ENCODE peak calls at places on chromosomes 4 and X, in four cellular contexts. I is lung, A is fibroblast of lung, W is spleen. T is an unnamed sample. For H3K36me3 and H3K4me1, the result is how much of the 10 kb centered on the place peaks cover.

GRCh38 chr4:87410157-87410556 is 12.2 kb upstream of the NUDT9 start:
- DNase-seq in I (no peak), W (no peak), A (peak), T (peak)

GRCh38 chr4:154506253-154506652 is 14.7 kb upstream of the DCHS2 start:
- DNase-seq in I (no peak), A (peak), W (no peak), T (peak)

GRCh38 chr4:67282749-67283148 is 262.6 kb downstream of the CENPC start:
- DNase-seq in I (no peak), W (no peak), A (no peak), T (no peak)

GRCh38 chr4:174086829-174087799 is 196.4 kb downstream of the FBXO8 start:
- DNase-seq in I (no peak), W (no peak), A (no peak), T (no peak)

GRCh38 chr4:23889368-23889767 is 479 bp downstream of the PPARGC1A start:
- DNase-seq in I (no peak), A (peak), W (no peak), T (no peak)

GRCh38 chr4:39970559-39971270 is 7.0 kb downstream of the PDS5A start:
- DNase-seq in I (peak), W (no peak), A (no peak), T (peak)

GRCh38 chr4:38831653-38832052 is 25.0 kb downstream of the TLR6 start:
- DNase-seq in I (no peak), A (peak), W (no peak), T (no peak)

GRCh38 chr4:602559-602942 is 22.8 kb upstream of the PDE6B start:
- DNase-seq in W (peak), A (no peak), I (peak), T (peak)

GRCh38 chrX:104166735-104167436 is 633 bp downstream of the FAM199X start:
- DNase-seq in W (no peak), A (no peak), I (no peak), T (no peak)

GRCh38 chrX:118502121-118502794 is 6.6 kb downstream of the DOCK11 start:
- DNase-seq in W (no peak), A (no peak), I (no peak), T (no peak)

GRCh38 chrX:45801554-45801953 is 600.9 kb upstream of the DIPK2B start:
- DNase-seq in A (peak), I (no peak), W (no peak), T (no peak)

GRCh38 chr4:70426789-70427188 is 29.0 kb downstream of the OPRPN start:
- DNase-seq in A (no peak), I (no peak), W (no peak), T (no peak)

GRCh38 chrX:139720136-139720535 is 12.2 kb upstream of the MCF2 start:
- DNase-seq in I (no peak), W (no peak), A (peak), T (peak)

GRCh38 chr4:42104521-42104920 is 47.9 kb downstream of the BEND4 start:
- DNase-seq in A (peak), W (no peak), I (no peak), T (no peak)

GRCh38 chr4:142282870-142283431 is 563.1 kb downstream of the INPP4B start:
- DNase-seq in I (no peak), W (no peak), A (peak), T (no peak)

GRCh38 chr4:24611575-24611974 is 27.2 kb upstream of the DHX15 start:
- DNase-seq in I (no peak), A (no peak), W (no peak), T (no peak)

GRCh38 chr4:71867598-71867997 is 83.7 kb upstream of the GC start:
- DNase-seq in I (no peak), A (no peak), W (no peak), T (no peak)

GRCh38 chr4:139300431-139301142 is 718 bp upstream of the NAA15 start:
- DNase-seq in A (peak), I (no peak), W (no peak), T (no peak)

GRCh38 chr4:10074767-10075105 is 41.9 kb downstream of the WDR1 start:
- DNase-seq in A (peak), W (no peak), I (no peak), T (no peak)

GRCh38 chr4:79747252-79747651 is 325.8 kb downstream of the ANTXR2 start:
- DNase-seq in W (no peak), I (no peak), A (no peak), T (no peak)

GRCh38 chr4:61540944-61541343 is 340.8 kb downstream of the ADGRL3 start:
- DNase-seq in A (no peak), W (no peak), I (no peak), T (peak)

GRCh38 chrX:136386821-136387220 is 86.1 kb downstream of the ADGRG4 start:
- DNase-seq in I (no peak), W (no peak), A (no peak), T (peak)

GRCh38 chr4:2395038-2395437 is 23.4 kb downstream of the ZFYVE28 start:
- DNase-seq in I (no peak), A (no peak), W (no peak), T (no peak)

GRCh38 chrX:107935200-107935599 is 47.0 kb downstream of the TEX13B start:
- DNase-seq in I (no peak), A (peak), W (no peak), T (no peak)

GRCh38 chr4:121765368-121765705 is 373 bp upstream of the SMIM43 start:
- DNase-seq in A (no peak), W (no peak), I (no peak), T (no peak)

GRCh38 chr4:152009046-152009445 is 248.2 kb upstream of the GATB start:
- DNase-seq in A (no peak), W (no peak), I (no peak), T (no peak)

GRCh38 chrX:134764202-134764785 is 106.0 kb upstream of the PLAC1 start:
- DNase-seq in W (no peak), I (no peak), A (peak), T (peak)

GRCh38 chrX:150482537-150483217 is 85.7 kb upstream of the MTM1 start:
- DNase-seq in I (no peak), A (peak), W (no peak), T (no peak)

GRCh38 chr4:26412381-26413372 is 77.6 kb downstream of the CCKAR start:
- DNase-seq in I (peak), W (no peak), A (peak), T (no peak)

GRCh38 chr4:182643801-182644311 is 273.3 kb downstream of the DCTD start:
- DNase-seq in I (no peak), A (peak), W (no peak), T (no peak)

GRCh38 chr4:149706942-149707341 is 108.7 kb downstream of the IQCM start:
- DNase-seq in W (no peak), I (no peak), A (peak), T (no peak)

GRCh38 chr4:114694770-114695169 is 96.2 kb downstream of the UGT8 start:
- DNase-seq in I (no peak), W (no peak), A (peak), T (no peak)

GRCh38 chrX:120452131-120452530 is 17.0 kb downstream of the LAMP2 start:
- DNase-seq in I (no peak), W (no peak), A (peak), T (no peak)

GRCh38 chr4:8404791-8405515 is 35.6 kb downstream of the ACOX3 start:
- DNase-seq in A (no peak), W (peak), I (no peak), T (no peak)
- H3K36me3 ChIP-seq in A (under half), W (half or more), I (under half), T (under half)

GRCh38 chrX:109826954-109827708 is 94.1 kb upstream of the ACSL4 start:
- DNase-seq in A (peak), W (no peak), I (no peak), T (peak)
- TF ChIP-seq CTCF in A (no peak), W (no peak), I (no peak), T (no peak)

GRCh38 chr4:140826701-140827027 is 70.5 kb upstream of the TBC1D9 start:
- DNase-seq in A (no peak), W (no peak), I (no peak), T (no peak)
- H3K4me1 ChIP-seq in A (under half), W (under half), I (under half), T (under half)

GRCh38 chr4:147944670-147945260 is 212.9 kb downstream of the ARHGAP10 start:
- DNase-seq in A (no peak), W (no peak), I (no peak), T (no peak)

GRCh38 chr4:147943159-147943638 is 211.3 kb downstream of the ARHGAP10 start:
- DNase-seq in I (no peak), W (no peak), A (no peak), T (no peak)

GRCh38 chr4:147942729-147943128 is 210.8 kb downstream of the ARHGAP10 start:
- DNase-seq in W (no peak), I (no peak), A (peak), T (no peak)

GRCh38 chr4:147941373-147941772 is 209.5 kb downstream of the ARHGAP10 start:
- DNase-seq in W (no peak), A (no peak), I (no peak), T (no peak)

GRCh38 chr4:147944264-147944663 is 212.4 kb downstream of the ARHGAP10 start:
- DNase-seq in A (no peak), W (no peak), I (no peak), T (no peak)
- H3K36me3 ChIP-seq in A (under half), W (under half), I (under half), T (under half)

DNA sequence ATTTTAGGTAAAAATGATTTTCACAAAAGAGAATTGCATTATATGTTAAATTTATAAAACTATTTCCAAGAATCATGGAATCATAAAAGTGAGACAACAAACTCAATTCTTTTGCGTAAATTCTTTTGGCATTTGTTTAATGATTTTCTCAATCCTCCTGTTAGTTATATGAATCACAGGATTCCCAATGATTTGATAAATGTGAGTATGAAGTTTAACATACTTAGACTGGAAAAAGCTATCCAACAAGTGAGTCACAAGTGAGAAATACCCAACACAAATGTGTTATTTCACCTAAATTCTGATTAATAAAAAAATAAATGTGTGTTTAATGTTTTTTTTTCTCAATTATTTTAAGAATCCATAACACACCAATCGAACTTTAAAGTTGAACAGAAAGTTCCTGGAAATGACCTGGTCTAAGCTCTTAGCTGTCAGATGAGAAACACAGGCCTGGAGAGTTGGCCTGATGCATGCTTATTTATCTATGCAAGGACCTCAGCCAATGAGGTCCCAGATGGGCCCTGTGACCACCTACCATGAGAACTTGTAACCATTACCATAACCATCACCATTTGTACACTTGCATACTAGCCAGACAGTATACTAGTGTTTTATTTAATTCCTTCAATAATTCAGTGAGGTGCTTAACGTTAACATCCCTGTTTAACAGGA is 386.6 kb downstream of the SPRY1 start:
- DNase-seq in A (peak), W (no peak), I (no peak), T (no peak)
- TF ChIP-seq CTCF in A (no peak), W (no peak), I (no peak), T (no peak)

DNA sequence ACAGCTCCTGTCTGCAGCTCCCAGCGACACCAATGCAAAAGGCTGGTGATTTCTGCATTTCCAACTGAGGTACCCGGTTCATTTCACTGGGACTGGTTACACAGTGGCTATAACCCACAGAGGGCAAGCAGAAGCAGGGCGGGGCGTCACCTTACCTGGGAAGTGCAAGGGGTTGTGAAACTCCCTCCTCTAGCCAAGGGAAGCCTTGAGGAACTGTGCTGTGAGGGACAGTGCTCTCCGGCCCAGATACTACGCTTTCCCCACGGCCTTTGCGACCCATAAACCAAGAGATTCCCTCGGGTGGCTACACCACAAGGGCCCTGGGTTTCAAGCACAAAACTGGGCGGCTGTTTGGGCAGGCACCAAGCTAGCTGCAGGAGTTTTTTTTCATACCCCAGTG is 218.9 kb downstream of the PPP3CA start:
- DNase-seq in W (no peak), A (no peak), I (no peak), T (no peak)
- H3K4me1 ChIP-seq in W (under half), A (under half), I (under half), T (under half)

GRCh38 chr4:32631824-32632223 is 1911.7 kb downstream of the PCDH7 start:
- DNase-seq in I (no peak), A (no peak), W (no peak), T (no peak)
- H3K36me3 ChIP-seq in I (under half), A (under half), W (under half), T (under half)

DNA sequence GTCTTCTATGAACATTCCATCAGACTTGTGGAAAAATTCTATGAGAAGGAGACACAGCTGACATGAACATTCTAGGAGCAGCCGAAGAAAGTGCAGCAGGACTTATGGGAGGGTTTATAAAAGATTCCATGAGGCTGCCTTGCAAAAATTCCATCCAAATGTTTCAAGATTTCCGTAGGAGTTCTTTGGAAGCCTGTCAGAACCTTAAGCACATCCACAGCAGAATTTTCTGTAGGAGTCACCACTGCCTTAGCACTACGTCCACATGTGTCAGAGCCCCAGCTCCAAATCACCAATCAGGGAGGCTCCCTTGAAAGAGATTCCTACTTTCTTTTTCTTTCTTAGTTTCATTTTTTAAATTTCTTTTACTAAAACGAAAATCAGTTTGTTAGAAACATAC is 66.9 kb upstream of the MSX1 start:
- DNase-seq in A (no peak), I (no peak), W (no peak), T (no peak)
- TF ChIP-seq CTCF in A (no peak), I (no peak), W (no peak), T (no peak)

T was measured in Caco-2.